ENCODE peak calls at places on chromosomes 6 and 20, in five cellular contexts. One of them, this sample, is unnamed.

GRCh38 chr6:34226731-34227586 is 9.7 kb upstream of the HMGA1 start:
- DNase-seq in A549: no peak
- DNase-seq in ovary: no peak
- DNase-seq in K562: no peak
- DNase-seq in upper lobe of left lung: no peak
- DNase-seq in this sample: no peak

GRCh38 chr6:168342626-168343025 is 23.0 kb upstream of the DACT2 start:
- DNase-seq in A549: no peak
- DNase-seq in ovary: no peak
- DNase-seq in K562: no peak
- DNase-seq in upper lobe of left lung: peak
- DNase-seq in this sample: no peak

GRCh38 chr6:121823437-121823851 is 388.0 kb downstream of the GJA1 start:
- DNase-seq in A549: peak
- DNase-seq in ovary: no peak
- DNase-seq in K562: no peak
- DNase-seq in upper lobe of left lung: no peak
- DNase-seq in this sample: no peak

GRCh38 chr6:13181398-13181797 is 146.9 kb downstream of the TBC1D7 start:
- DNase-seq in A549: no peak
- DNase-seq in ovary: no peak
- DNase-seq in K562: no peak
- DNase-seq in upper lobe of left lung: no peak
- DNase-seq in this sample: no peak

GRCh38 chr6:13296536-13296997 is 31.8 kb downstream of the TBC1D7 start:
- DNase-seq in A549: no peak
- DNase-seq in ovary: no peak
- DNase-seq in K562: peak
- DNase-seq in upper lobe of left lung: no peak
- DNase-seq in this sample: no peak

GRCh38 chr6:11851405-11851804 is 72.8 kb upstream of the ADTRP start:
- DNase-seq in A549: peak
- DNase-seq in ovary: no peak
- DNase-seq in K562: no peak
- DNase-seq in upper lobe of left lung: no peak
- DNase-seq in this sample: no peak

GRCh38 chr6:6649824-6650349 is 61.4 kb downstream of the LY86 start:
- DNase-seq in A549: no peak
- DNase-seq in ovary: no peak
- DNase-seq in K562: no peak
- DNase-seq in upper lobe of left lung: no peak
- DNase-seq in this sample: no peak

GRCh38 chr20:62918137-62918536 is 8.2 kb downstream of the DIDO1 start:
- DNase-seq in A549: no peak
- DNase-seq in ovary: peak
- DNase-seq in K562: no peak
- DNase-seq in upper lobe of left lung: no peak
- DNase-seq in this sample: no peak

GRCh38 chr6:147904416-147904815 is 395.9 kb downstream of the SAMD5 start:
- DNase-seq in A549: no peak
- DNase-seq in ovary: no peak
- DNase-seq in K562: no peak
- DNase-seq in upper lobe of left lung: no peak
- DNase-seq in this sample: no peak

GRCh38 chr20:14288341-14289330 is 48.8 kb downstream of the FLRT3 start:
- DNase-seq in A549: peak
- DNase-seq in ovary: no peak
- DNase-seq in K562: no peak
- DNase-seq in upper lobe of left lung: no peak
- DNase-seq in this sample: no peak

GRCh38 chr6:116268589-116269293 is 11.0 kb downstream of the TSPYL1 start:
- DNase-seq in A549: peak
- DNase-seq in ovary: no peak
- DNase-seq in K562: peak
- DNase-seq in upper lobe of left lung: no peak
- DNase-seq in this sample: no peak

DNA sequence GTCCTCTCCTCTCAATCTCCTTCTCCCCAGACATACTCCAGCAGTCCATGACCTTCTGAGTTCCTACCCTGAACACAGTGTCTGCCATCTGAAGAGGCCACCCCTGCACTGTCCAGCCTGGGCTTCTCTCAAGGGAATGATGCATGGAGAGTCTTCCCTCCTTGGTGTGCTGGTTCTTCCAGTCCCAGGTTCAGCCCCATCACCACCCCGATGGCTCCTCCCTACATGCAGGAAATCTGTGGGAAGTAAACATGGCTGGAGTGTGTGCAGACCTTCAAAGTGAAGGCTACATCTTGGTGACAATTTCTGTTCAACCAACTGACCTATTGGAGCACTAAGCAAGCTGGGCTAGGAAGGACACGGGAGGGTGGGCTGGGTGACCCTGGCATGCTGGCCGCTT is 121.0 kb upstream of the JAG1 start:
- DNase-seq in A549: no peak
- DNase-seq in ovary: no peak
- DNase-seq in K562: no peak
- DNase-seq in upper lobe of left lung: no peak
- DNase-seq in this sample: no peak
- TF ChIP-seq EP300 in A549: no peak
- TF ChIP-seq EP300 in ovary: no peak
- TF ChIP-seq EP300 in K562: no peak
- TF ChIP-seq EP300 in upper lobe of left lung: no peak
- TF ChIP-seq EP300 in this sample: no peak

GRCh38 chr6:27893836-27894807 is 18.1 kb downstream of the OR2B2 start:
- DNase-seq in A549: peak
- DNase-seq in ovary: peak
- DNase-seq in K562: peak
- DNase-seq in upper lobe of left lung: peak
- DNase-seq in this sample: peak

GRCh38 chr6:27893059-27893835 is 18.9 kb downstream of the OR2B2 start:
- DNase-seq in A549: peak
- DNase-seq in ovary: peak
- DNase-seq in K562: peak
- DNase-seq in upper lobe of left lung: peak
- DNase-seq in this sample: peak

GRCh38 chr6:27892596-27893058 is 19.6 kb downstream of the OR2B2 start:
- DNase-seq in A549: no peak
- DNase-seq in ovary: no peak
- DNase-seq in K562: no peak
- DNase-seq in upper lobe of left lung: peak
- DNase-seq in this sample: no peak

GRCh38 chr6:27896398-27896796 is 15.8 kb downstream of the OR2B2 start:
- DNase-seq in A549: no peak
- DNase-seq in ovary: no peak
- DNase-seq in K562: no peak
- DNase-seq in upper lobe of left lung: no peak
- DNase-seq in this sample: no peak

DNA sequence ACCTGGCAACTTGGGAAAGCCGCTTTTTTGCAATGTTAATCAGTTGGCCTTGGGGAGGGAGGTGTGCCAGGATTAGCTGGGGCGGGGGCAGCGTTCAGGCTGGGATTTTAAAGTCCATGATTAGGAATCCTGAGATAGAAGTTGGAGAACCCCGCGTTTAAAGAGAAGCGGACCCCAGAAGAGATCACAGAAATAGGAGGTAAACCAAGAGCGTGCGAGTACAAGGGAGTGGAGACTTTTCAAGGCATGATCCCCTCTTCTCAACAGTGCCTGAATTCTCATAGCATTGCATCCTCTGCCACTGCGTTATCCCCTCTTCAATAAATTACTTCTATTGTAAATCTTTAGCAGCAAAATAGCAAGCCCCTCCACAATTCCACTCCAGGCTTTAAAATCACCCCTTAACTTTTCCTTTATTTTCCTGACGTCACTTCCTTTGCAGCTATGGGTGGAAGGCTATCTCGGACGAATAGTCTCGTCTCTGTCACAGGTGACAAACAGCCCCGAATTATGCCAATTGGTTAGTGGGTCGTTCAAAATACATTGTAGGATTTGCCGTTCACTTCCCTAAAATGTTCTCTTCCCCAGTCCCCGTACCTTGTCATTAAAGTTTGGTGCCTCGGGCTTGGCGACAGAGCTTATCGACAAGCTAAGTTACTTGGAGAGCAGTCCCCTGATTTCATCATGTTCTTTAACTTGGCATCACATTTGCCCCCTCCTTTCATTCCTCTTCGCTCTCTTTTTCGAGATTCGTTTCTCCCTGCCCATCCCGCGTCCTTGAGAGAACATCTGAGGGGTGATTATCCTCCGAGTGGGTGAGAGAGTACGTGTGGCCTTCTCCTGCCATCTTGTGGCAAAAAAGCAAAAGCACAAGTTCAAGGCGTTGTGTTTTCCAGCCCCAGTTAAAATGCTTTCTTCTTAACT is 17.1 kb downstream of the OR2B2 start:
- DNase-seq in A549: peak
- DNase-seq in ovary: peak
- DNase-seq in K562: peak
- DNase-seq in upper lobe of left lung: no peak
- DNase-seq in this sample: peak
- TF ChIP-seq POLR2A in A549: no peak
- TF ChIP-seq POLR2A in ovary: peak
- TF ChIP-seq POLR2A in K562: peak
- TF ChIP-seq POLR2A in upper lobe of left lung: no peak
- TF ChIP-seq POLR2A in this sample: no peak

GRCh38 chr6:15770347-15771143 is 107.7 kb upstream of the DTNBP1 start:
- DNase-seq in A549: no peak
- DNase-seq in ovary: no peak
- DNase-seq in K562: peak
- DNase-seq in upper lobe of left lung: no peak
- DNase-seq in this sample: no peak
- TF ChIP-seq EP300 in A549: no peak
- TF ChIP-seq EP300 in ovary: no peak
- TF ChIP-seq EP300 in K562: no peak
- TF ChIP-seq EP300 in upper lobe of left lung: no peak
- TF ChIP-seq EP300 in this sample: no peak

DNA sequence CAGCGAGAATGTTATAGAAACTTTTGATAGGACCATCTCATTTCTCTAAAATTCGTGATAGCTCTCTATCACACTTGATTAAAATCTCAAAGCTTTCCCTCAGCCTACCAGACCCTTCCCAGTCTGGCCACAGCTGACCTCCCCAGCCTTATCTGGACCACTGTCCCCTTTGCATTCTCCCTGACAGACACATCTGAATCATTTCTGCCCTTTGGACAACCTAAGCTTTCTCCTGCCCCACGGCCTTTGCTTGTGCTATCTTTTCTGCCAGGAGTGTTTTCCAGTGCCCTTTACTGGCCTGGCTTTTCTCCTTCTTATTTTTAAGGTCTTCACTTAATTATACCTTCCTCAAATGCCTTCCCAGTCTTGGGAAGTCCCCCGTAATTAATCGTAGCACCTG is 136.0 kb upstream of the RNF24 start:
- DNase-seq in A549: no peak
- DNase-seq in ovary: no peak
- DNase-seq in K562: no peak
- DNase-seq in upper lobe of left lung: no peak
- DNase-seq in this sample: no peak
- TF ChIP-seq POLR2A in A549: no peak
- TF ChIP-seq POLR2A in ovary: no peak
- TF ChIP-seq POLR2A in K562: no peak
- TF ChIP-seq POLR2A in upper lobe of left lung: no peak
- TF ChIP-seq POLR2A in this sample: no peak

GRCh38 chr6:1187293-1188131 is 124.4 kb upstream of the FOXQ1 start:
- DNase-seq in A549: no peak
- DNase-seq in ovary: no peak
- DNase-seq in K562: no peak
- DNase-seq in upper lobe of left lung: no peak
- DNase-seq in this sample: no peak
- TF ChIP-seq EP300 in A549: no peak
- TF ChIP-seq EP300 in ovary: no peak
- TF ChIP-seq EP300 in K562: no peak
- TF ChIP-seq EP300 in upper lobe of left lung: no peak
- TF ChIP-seq EP300 in this sample: no peak

DNA sequence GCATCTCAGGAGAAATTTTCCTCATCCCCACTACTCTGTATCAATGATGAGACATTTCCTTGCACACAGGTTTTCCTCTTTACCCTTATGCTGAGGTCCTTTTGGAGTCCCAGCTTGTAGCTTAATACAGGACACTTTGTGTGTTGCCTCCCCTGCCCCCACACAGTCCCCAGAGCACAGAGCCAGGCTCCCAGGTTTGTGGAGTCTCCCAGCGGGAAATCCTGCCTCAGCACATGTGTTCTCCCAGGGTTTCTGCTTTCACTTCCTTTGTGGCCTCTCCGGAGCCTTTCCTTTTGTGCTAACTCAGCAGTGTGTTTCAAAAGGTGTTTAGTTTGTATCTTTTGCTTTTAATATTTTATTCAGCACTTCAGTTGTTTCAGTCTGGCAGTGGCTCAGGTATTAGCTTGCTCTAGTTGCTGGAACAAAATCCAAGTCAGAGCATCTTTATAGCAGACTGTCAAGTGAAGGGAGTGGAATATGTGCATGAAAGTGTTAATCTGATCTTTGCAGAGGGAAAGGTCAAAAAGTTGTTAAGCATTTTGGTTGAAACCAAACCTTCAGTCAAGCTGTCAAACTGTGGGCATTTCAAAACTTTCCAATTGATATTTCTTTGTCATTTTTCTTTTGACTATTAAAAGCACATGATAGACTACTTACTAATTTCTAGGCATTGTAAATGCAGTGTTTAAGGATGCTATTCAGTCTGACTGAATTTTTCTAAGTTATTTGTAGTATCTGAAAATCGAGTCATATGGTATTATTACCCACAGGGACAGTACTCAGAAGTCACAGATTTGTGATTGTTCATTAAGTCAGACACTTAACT is 8.6 kb downstream of the SNX9 start:
- DNase-seq in A549: no peak
- DNase-seq in ovary: no peak
- DNase-seq in K562: no peak
- DNase-seq in upper lobe of left lung: no peak
- DNase-seq in this sample: no peak
- TF ChIP-seq POLR2A in A549: no peak
- TF ChIP-seq POLR2A in ovary: no peak
- TF ChIP-seq POLR2A in K562: no peak
- TF ChIP-seq POLR2A in upper lobe of left lung: no peak
- TF ChIP-seq POLR2A in this sample: no peak

DNA sequence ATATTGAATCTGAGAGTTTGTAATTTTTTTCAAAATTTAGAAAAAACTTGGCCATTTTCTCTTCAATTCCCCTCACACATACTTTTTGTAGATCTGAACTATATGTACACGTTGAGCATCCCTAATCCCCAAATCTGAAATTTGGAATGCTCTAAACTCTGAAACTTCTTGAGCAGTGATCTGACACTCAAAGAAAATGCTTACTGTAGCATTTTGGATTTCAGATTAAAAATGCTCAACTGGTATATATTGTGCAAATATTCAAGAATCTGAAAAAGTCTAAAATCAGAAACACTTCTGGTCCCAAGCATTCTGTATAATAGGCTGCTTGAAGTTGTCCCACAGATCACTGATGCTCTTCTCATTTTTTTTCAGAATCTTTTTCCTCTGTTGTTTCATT is 78.8 kb upstream of the ZBTB24 start:
- DNase-seq in A549: no peak
- DNase-seq in ovary: no peak
- DNase-seq in K562: no peak
- DNase-seq in upper lobe of left lung: no peak
- DNase-seq in this sample: no peak
- TF ChIP-seq EP300 in A549: no peak
- TF ChIP-seq EP300 in ovary: no peak
- TF ChIP-seq EP300 in K562: no peak
- TF ChIP-seq EP300 in upper lobe of left lung: no peak
- TF ChIP-seq EP300 in this sample: no peak

This sample was measured in stomach.